ENCODE peak calls at places on chromosome 18, in seven cellular contexts. Q, C, D, H, Y, Z and V are unnamed samples.

GRCh38 chr18:22683196-22683676 is 249.9 kb upstream of the RBBP8 start:
- DNase-seq in Q (no peak), C (peak; percentile 62), D (no peak), H (no peak), Y (no peak), Z (peak; percentile 47), V (peak; percentile 77)

GRCh38 chr18:57435851-57436192 is 648 bp downstream of the ONECUT2 start:
- DNase-seq in Q (no peak), C (no peak), D (no peak), H (no peak), Y (no peak), Z (no peak), V (no peak)

GRCh38 chr18:37408676-37409305 is 156.8 kb downstream of the CELF4 start:
- DNase-seq in Q (no peak), C (no peak), D (no peak), H (no peak), Y (no peak), Z (no peak), V (no peak)

GRCh38 chr18:45891806-45892205 is 66.3 kb downstream of the SIGLEC15 start:
- DNase-seq in Q (no peak), C (no peak), D (no peak), H (no peak), Y (no peak), Z (no peak), V (no peak)

GRCh38 chr18:34809697-34810096 is 99.6 kb downstream of the DTNA start:
- DNase-seq in Q (no peak), C (no peak), D (no peak), H (no peak), Y (no peak), Z (peak; percentile 71), V (no peak)

GRCh38 chr18:62659698-62660097 is 55.6 kb upstream of the PHLPP1 start:
- DNase-seq in Q (no peak), C (no peak), D (peak; percentile 8), H (no peak), Y (no peak), Z (no peak), V (no peak)

GRCh38 chr18:15005313-15006130 is 257.6 kb downstream of the ANKRD30B start:
- DNase-seq in Q (no peak), C (no peak), D (no peak), H (no peak), Y (no peak), Z (no peak), V (no peak)

GRCh38 chr18:80075940-80076339 is 33.1 kb upstream of the ADNP2 start:
- DNase-seq in Q (no peak), C (no peak), D (no peak), H (no peak), Y (no peak), Z (no peak), V (no peak)

GRCh38 chr18:12599966-12600365 is 57.9 kb downstream of the SPIRE1 start:
- DNase-seq in Q (no peak), C (no peak), D (no peak), H (no peak), Y (no peak), Z (no peak), V (no peak)

GRCh38 chr18:7464245-7464966 is 102.7 kb upstream of the PTPRM start:
- DNase-seq in Q (no peak), C (no peak), D (no peak), H (no peak), Y (no peak), Z (no peak), V (no peak)

GRCh38 chr18:57784034-57784815 is 18.9 kb downstream of the ATP8B1 start:
- DNase-seq in Q (no peak), C (no peak), D (no peak), H (no peak), Y (no peak), Z (no peak), V (no peak)

GRCh38 chr18:77065221-77065981 is 67.2 kb downstream of the MBP start:
- DNase-seq in Q (no peak), C (peak; percentile 7), D (no peak), H (peak; percentile 41), Y (peak; percentile 37), Z (peak; percentile 59), V (no peak)